ENCODE peak calls at places on chromosome 7, in four cellular contexts. One of them, this sample, is unnamed.

GRCh38 chr7:41701542-41701941 is 1.3 kb downstream of the INHBA start:
- DNase-seq in GM12878: no peak
- DNase-seq in HepG2: no peak
- DNase-seq in K562: no peak
- DNase-seq in this sample: no peak

GRCh38 chr7:116317907-116318306 is 107.6 kb downstream of the TES start:
- DNase-seq in K562: no peak
- DNase-seq in HepG2: no peak
- DNase-seq in GM12878: no peak
- DNase-seq in this sample: no peak

GRCh38 chr7:14934831-14935230 is 32.3 kb upstream of the DGKB start:
- DNase-seq in K562: no peak
- DNase-seq in HepG2: no peak
- DNase-seq in GM12878: no peak
- DNase-seq in this sample: no peak

GRCh38 chr7:157473051-157473569 is 136.3 kb downstream of the DNAJB6 start:
- DNase-seq in K562: no peak
- DNase-seq in HepG2: no peak
- DNase-seq in GM12878: no peak
- DNase-seq in this sample: no peak

GRCh38 chr7:133095119-133095671 is 13.3 kb upstream of the CHCHD3 start:
- DNase-seq in GM12878: no peak
- DNase-seq in K562: no peak
- DNase-seq in HepG2: no peak
- DNase-seq in this sample: no peak

GRCh38 chr7:158276414-158277218 is 311.0 kb downstream of the PTPRN2 start:
- DNase-seq in HepG2: no peak
- DNase-seq in K562: no peak
- DNase-seq in GM12878: no peak
- DNase-seq in this sample: peak

GRCh38 chr7:143382126-143382790 is 1.1 kb downstream of the ZYX start:
- DNase-seq in HepG2: no peak
- DNase-seq in GM12878: no peak
- DNase-seq in K562: no peak
- DNase-seq in this sample: no peak

GRCh38 chr7:9200666-9201065 is 767.3 kb downstream of the NXPH1 start:
- DNase-seq in GM12878: no peak
- DNase-seq in HepG2: no peak
- DNase-seq in K562: no peak
- DNase-seq in this sample: no peak

GRCh38 chr7:1586827-1587705 is 17.2 kb upstream of the PSMG3 start:
- DNase-seq in K562: no peak
- DNase-seq in GM12878: no peak
- DNase-seq in HepG2: no peak
- DNase-seq in this sample: no peak

GRCh38 chr7:46747869-46748576 is 827.0 kb upstream of the IGFBP3 start:
- DNase-seq in HepG2: no peak
- DNase-seq in K562: no peak
- DNase-seq in GM12878: no peak
- DNase-seq in this sample: no peak

GRCh38 chr7:41169307-41169706 is 533.6 kb downstream of the INHBA start:
- DNase-seq in HepG2: no peak
- DNase-seq in K562: no peak
- DNase-seq in GM12878: no peak
- DNase-seq in this sample: no peak

GRCh38 chr7:32347244-32347828 is 142.8 kb downstream of the LSM5 start:
- DNase-seq in HepG2: peak
- DNase-seq in GM12878: no peak
- DNase-seq in K562: peak
- DNase-seq in this sample: peak

GRCh38 chr7:131522325-131522920 is 34.0 kb downstream of the PODXL start:
- DNase-seq in K562: no peak
- DNase-seq in HepG2: no peak
- DNase-seq in GM12878: no peak
- DNase-seq in this sample: peak

GRCh38 chr7:27175005-27175625 is 995 bp upstream of the HOXA10 start:
- DNase-seq in K562: no peak
- DNase-seq in GM12878: no peak
- DNase-seq in HepG2: no peak
- DNase-seq in this sample: no peak

DNA sequence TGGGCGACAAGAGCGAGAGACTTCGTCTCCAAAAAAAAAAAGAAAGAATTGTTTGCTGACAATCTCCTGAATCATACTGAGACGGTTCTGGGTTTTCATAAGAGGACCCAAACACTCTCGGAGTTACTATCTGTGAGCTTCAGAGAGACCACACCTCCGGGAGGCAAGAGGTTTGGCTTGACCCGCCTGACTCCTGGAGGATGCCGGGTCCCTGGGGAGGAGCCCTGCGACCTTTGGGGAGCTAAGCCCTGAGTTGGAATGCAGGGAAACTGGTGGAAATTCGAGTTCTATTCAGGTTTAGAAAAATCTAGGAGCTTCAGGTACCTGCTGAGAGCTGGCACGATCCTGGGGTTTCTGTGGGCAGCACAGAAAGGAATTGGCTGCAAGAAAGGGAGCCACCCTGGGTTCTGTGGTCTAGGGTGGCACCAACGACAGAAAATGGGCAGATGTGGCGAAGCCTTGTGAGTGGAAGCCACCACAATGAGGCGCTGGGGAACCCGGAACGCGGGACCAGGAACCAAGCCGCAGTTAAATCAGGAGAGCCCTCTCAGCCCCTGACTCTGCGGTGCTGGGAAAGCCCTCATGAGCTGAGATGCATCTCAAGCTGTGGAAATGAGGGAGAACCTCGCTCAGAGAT is 21.9 kb upstream of the GATAD1 start:
- DNase-seq in K562: no peak
- DNase-seq in HepG2: no peak
- DNase-seq in GM12878: no peak
- DNase-seq in this sample: peak
- TF ChIP-seq CREM in K562: no peak
- TF ChIP-seq CREM in HepG2: no peak
- TF ChIP-seq CREM in GM12878: no peak
- TF ChIP-seq CREM in this sample: no peak

GRCh38 chr7:106070201-106070551 is 41.9 kb downstream of the SYPL1 start:
- DNase-seq in K562: no peak
- DNase-seq in HepG2: no peak
- DNase-seq in GM12878: no peak
- DNase-seq in this sample: no peak
- TF ChIP-seq CREM in K562: no peak
- TF ChIP-seq CREM in HepG2: no peak
- TF ChIP-seq CREM in GM12878: no peak
- TF ChIP-seq CREM in this sample: no peak

GRCh38 chr7:149181136-149181790 is 14.1 kb upstream of the ZNF282 start:
- DNase-seq in GM12878: no peak
- DNase-seq in K562: no peak
- DNase-seq in HepG2: no peak
- DNase-seq in this sample: no peak
- TF ChIP-seq CREM in GM12878: no peak
- TF ChIP-seq CREM in K562: no peak
- TF ChIP-seq CREM in HepG2: no peak
- TF ChIP-seq CREM in this sample: no peak

GRCh38 chr7:122674502-122674901 is 24.4 kb downstream of the RNF133 start:
- DNase-seq in K562: no peak
- DNase-seq in HepG2: no peak
- DNase-seq in GM12878: no peak
- DNase-seq in this sample: no peak

GRCh38 chr7:122677149-122677548 is 21.8 kb downstream of the RNF133 start:
- DNase-seq in GM12878: no peak
- DNase-seq in HepG2: no peak
- DNase-seq in K562: no peak
- DNase-seq in this sample: no peak

GRCh38 chr7:122675011-122675410 is 23.9 kb downstream of the RNF133 start:
- DNase-seq in HepG2: no peak
- DNase-seq in GM12878: no peak
- DNase-seq in K562: no peak
- DNase-seq in this sample: no peak

GRCh38 chr7:122675621-122676020 is 23.3 kb downstream of the RNF133 start:
- DNase-seq in GM12878: no peak
- DNase-seq in K562: no peak
- DNase-seq in HepG2: no peak
- DNase-seq in this sample: no peak

DNA sequence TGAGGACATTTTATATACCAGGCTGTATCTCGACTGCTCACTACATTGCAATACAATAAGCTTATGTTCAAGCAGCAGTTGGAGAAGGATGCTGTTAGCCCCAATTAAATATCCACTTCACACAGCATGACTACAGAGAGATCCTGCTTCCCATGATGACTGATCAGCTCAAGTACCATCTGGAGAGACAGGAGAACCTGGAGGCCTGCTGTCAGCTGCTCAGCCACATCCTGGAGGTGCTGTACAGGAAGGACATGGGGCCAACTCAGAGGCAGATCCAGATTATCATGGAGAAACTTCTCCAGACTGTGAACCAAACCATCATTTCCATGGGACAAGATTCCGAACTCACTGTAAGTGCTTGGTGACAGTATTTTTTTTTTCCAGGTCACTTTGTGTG is 22.5 kb downstream of the RNF133 start:
- DNase-seq in HepG2: no peak
- DNase-seq in K562: no peak
- DNase-seq in GM12878: no peak
- DNase-seq in this sample: no peak
- TF ChIP-seq CREM in HepG2: no peak
- TF ChIP-seq CREM in K562: no peak
- TF ChIP-seq CREM in GM12878: no peak
- TF ChIP-seq CREM in this sample: no peak

GRCh38 chr7:108441392-108441955 is 14.8 kb downstream of the NRCAM start:
- DNase-seq in K562: no peak
- DNase-seq in GM12878: no peak
- DNase-seq in HepG2: no peak
- DNase-seq in this sample: no peak
- TF ChIP-seq CREM in K562: no peak
- TF ChIP-seq CREM in GM12878: no peak
- TF ChIP-seq CREM in HepG2: no peak
- TF ChIP-seq CREM in this sample: no peak

GRCh38 chr7:45057853-45058252 is 30.9 kb downstream of the NACAD start:
- DNase-seq in HepG2: no peak
- DNase-seq in K562: no peak
- DNase-seq in GM12878: no peak
- DNase-seq in this sample: no peak
- TF ChIP-seq CREM in HepG2: no peak
- TF ChIP-seq CREM in K562: no peak
- TF ChIP-seq CREM in GM12878: no peak
- TF ChIP-seq CREM in this sample: no peak

This sample was measured in WTC11.